ENCODE peak calls at places on chromosomes 4 and X, in nine cellular contexts. One of them, this sample, is unnamed.

GRCh38 chrX:47321978-47322377 is 48.4 kb upstream of the ZNF157 start:
- DNase-seq in NCI-H1930: no peak
- DNase-seq in H9: peak
- DNase-seq in iPS DF 19.7: peak
- DNase-seq in OCI-LY7: no peak
- DNase-seq in NCI-H226: no peak
- DNase-seq in HT1080: no peak
- DNase-seq in amygdala: no peak
- DNase-seq in foreskin fibroblast: no peak
- DNase-seq in this sample: no peak

GRCh38 chr4:95107635-95108034 is 349.9 kb downstream of the BMPR1B start:
- DNase-seq in foreskin fibroblast: peak
- DNase-seq in HT1080: peak
- DNase-seq in amygdala: no peak
- DNase-seq in NCI-H1930: no peak
- DNase-seq in NCI-H226: peak
- DNase-seq in OCI-LY7: no peak
- DNase-seq in H9: no peak
- DNase-seq in iPS DF 19.7: no peak
- DNase-seq in this sample: no peak

GRCh38 chrX:120857240-120857639 is 18.4 kb downstream of the CT47B1 start:
- DNase-seq in foreskin fibroblast: no peak
- DNase-seq in HT1080: peak
- DNase-seq in H9: peak
- DNase-seq in OCI-LY7: peak
- DNase-seq in amygdala: no peak
- DNase-seq in NCI-H1930: no peak
- DNase-seq in NCI-H226: no peak
- DNase-seq in iPS DF 19.7: peak
- DNase-seq in this sample: no peak

GRCh38 chr4:154961263-154961662 is 180.2 kb downstream of the RBM46 start:
- DNase-seq in amygdala: no peak
- DNase-seq in NCI-H226: no peak
- DNase-seq in foreskin fibroblast: no peak
- DNase-seq in NCI-H1930: no peak
- DNase-seq in H9: no peak
- DNase-seq in HT1080: no peak
- DNase-seq in iPS DF 19.7: no peak
- DNase-seq in OCI-LY7: no peak
- DNase-seq in this sample: no peak

GRCh38 chr4:79874197-79874596 is 198.8 kb downstream of the ANTXR2 start:
- DNase-seq in iPS DF 19.7: no peak
- DNase-seq in amygdala: no peak
- DNase-seq in HT1080: no peak
- DNase-seq in NCI-H1930: no peak
- DNase-seq in foreskin fibroblast: no peak
- DNase-seq in H9: no peak
- DNase-seq in NCI-H226: no peak
- DNase-seq in OCI-LY7: no peak
- DNase-seq in this sample: no peak

GRCh38 chr4:12319765-12320164 is 891.1 kb upstream of the HS3ST1 start:
- DNase-seq in NCI-H1930: no peak
- DNase-seq in amygdala: no peak
- DNase-seq in H9: no peak
- DNase-seq in iPS DF 19.7: no peak
- DNase-seq in foreskin fibroblast: no peak
- DNase-seq in OCI-LY7: no peak
- DNase-seq in HT1080: peak
- DNase-seq in NCI-H226: no peak
- DNase-seq in this sample: no peak

GRCh38 chr4:35912174-35912573 is 332.1 kb downstream of the ARAP2 start:
- DNase-seq in NCI-H1930: no peak
- DNase-seq in iPS DF 19.7: no peak
- DNase-seq in OCI-LY7: no peak
- DNase-seq in NCI-H226: no peak
- DNase-seq in amygdala: no peak
- DNase-seq in foreskin fibroblast: no peak
- DNase-seq in HT1080: no peak
- DNase-seq in H9: no peak
- DNase-seq in this sample: no peak

GRCh38 chr4:144582105-144582850 is 63.7 kb upstream of the HHIP start:
- DNase-seq in HT1080: peak
- DNase-seq in foreskin fibroblast: peak
- DNase-seq in iPS DF 19.7: no peak
- DNase-seq in NCI-H1930: no peak
- DNase-seq in H9: no peak
- DNase-seq in amygdala: no peak
- DNase-seq in OCI-LY7: no peak
- DNase-seq in NCI-H226: peak
- DNase-seq in this sample: no peak

GRCh38 chr4:24853142-24853541 is 57.8 kb downstream of the SOD3 start:
- DNase-seq in HT1080: peak
- DNase-seq in foreskin fibroblast: no peak
- DNase-seq in iPS DF 19.7: no peak
- DNase-seq in amygdala: no peak
- DNase-seq in OCI-LY7: no peak
- DNase-seq in NCI-H1930: no peak
- DNase-seq in H9: no peak
- DNase-seq in NCI-H226: no peak
- DNase-seq in this sample: peak

GRCh38 chr4:153023692-153024394 is 87.7 kb downstream of the FHDC1 start:
- DNase-seq in foreskin fibroblast: no peak
- DNase-seq in iPS DF 19.7: no peak
- DNase-seq in NCI-H226: no peak
- DNase-seq in amygdala: no peak
- DNase-seq in HT1080: peak
- DNase-seq in OCI-LY7: no peak
- DNase-seq in NCI-H1930: no peak
- DNase-seq in H9: no peak
- DNase-seq in this sample: no peak

GRCh38 chr4:26069218-26069617 is 155.2 kb downstream of the SMIM20 start:
- DNase-seq in HT1080: no peak
- DNase-seq in foreskin fibroblast: peak
- DNase-seq in amygdala: no peak
- DNase-seq in NCI-H226: no peak
- DNase-seq in iPS DF 19.7: peak
- DNase-seq in NCI-H1930: no peak
- DNase-seq in H9: peak
- DNase-seq in OCI-LY7: peak
- DNase-seq in this sample: no peak

GRCh38 chr4:140726776-140727500 is 29.2 kb downstream of the TBC1D9 start:
- DNase-seq in HT1080: peak
- DNase-seq in iPS DF 19.7: no peak
- DNase-seq in OCI-LY7: no peak
- DNase-seq in foreskin fibroblast: peak
- DNase-seq in NCI-H1930: no peak
- DNase-seq in H9: no peak
- DNase-seq in NCI-H226: peak
- DNase-seq in amygdala: no peak
- DNase-seq in this sample: no peak

GRCh38 chr4:21888195-21888976 is 60.2 kb downstream of the KCNIP4 start:
- DNase-seq in OCI-LY7: no peak
- DNase-seq in amygdala: no peak
- DNase-seq in iPS DF 19.7: no peak
- DNase-seq in NCI-H226: peak
- DNase-seq in H9: no peak
- DNase-seq in NCI-H1930: no peak
- DNase-seq in HT1080: peak
- DNase-seq in foreskin fibroblast: peak
- DNase-seq in this sample: peak

GRCh38 chrX:17689971-17690409 is 47.3 kb upstream of the SCML1 start:
- DNase-seq in amygdala: no peak
- DNase-seq in foreskin fibroblast: peak
- DNase-seq in NCI-H1930: peak
- DNase-seq in H9: no peak
- DNase-seq in OCI-LY7: peak
- DNase-seq in NCI-H226: peak
- DNase-seq in HT1080: peak
- DNase-seq in iPS DF 19.7: no peak
- DNase-seq in this sample: peak

GRCh38 chr4:108166038-108166437 is 2.7 kb downstream of the LEF1 start:
- DNase-seq in OCI-LY7: peak
- DNase-seq in amygdala: no peak
- DNase-seq in NCI-H1930: no peak
- DNase-seq in foreskin fibroblast: no peak
- DNase-seq in HT1080: no peak
- DNase-seq in iPS DF 19.7: no peak
- DNase-seq in H9: no peak
- DNase-seq in NCI-H226: no peak
- DNase-seq in this sample: no peak

GRCh38 chrX:40008841-40009461 is 88.8 kb downstream of the BCOR start:
- DNase-seq in OCI-LY7: no peak
- DNase-seq in H9: peak
- DNase-seq in amygdala: no peak
- DNase-seq in NCI-H226: no peak
- DNase-seq in foreskin fibroblast: peak
- DNase-seq in NCI-H1930: peak
- DNase-seq in iPS DF 19.7: no peak
- DNase-seq in HT1080: no peak
- DNase-seq in this sample: peak

GRCh38 chr4:65195002-65195401 is 475.3 kb downstream of the EPHA5 start:
- DNase-seq in amygdala: no peak
- DNase-seq in H9: no peak
- DNase-seq in foreskin fibroblast: no peak
- DNase-seq in HT1080: no peak
- DNase-seq in NCI-H226: no peak
- DNase-seq in NCI-H1930: no peak
- DNase-seq in iPS DF 19.7: no peak
- DNase-seq in OCI-LY7: no peak
- DNase-seq in this sample: no peak

GRCh38 chr4:17324431-17324830 is 187.5 kb downstream of the QDPR start:
- DNase-seq in NCI-H1930: peak
- DNase-seq in NCI-H226: peak
- DNase-seq in HT1080: peak
- DNase-seq in amygdala: no peak
- DNase-seq in iPS DF 19.7: no peak
- DNase-seq in OCI-LY7: peak
- DNase-seq in H9: peak
- DNase-seq in foreskin fibroblast: peak
- DNase-seq in this sample: peak

GRCh38 chrX:100479329-100479728 is 69.3 kb upstream of the PCDH19 start:
- DNase-seq in foreskin fibroblast: no peak
- DNase-seq in iPS DF 19.7: no peak
- DNase-seq in H9: no peak
- DNase-seq in HT1080: no peak
- DNase-seq in NCI-H1930: no peak
- DNase-seq in OCI-LY7: no peak
- DNase-seq in NCI-H226: no peak
- DNase-seq in amygdala: no peak
- DNase-seq in this sample: no peak

GRCh38 chr4:48311896-48312295 is 29.4 kb upstream of the SLAIN2 start:
- DNase-seq in amygdala: no peak
- DNase-seq in HT1080: no peak
- DNase-seq in NCI-H226: peak
- DNase-seq in H9: no peak
- DNase-seq in foreskin fibroblast: peak
- DNase-seq in NCI-H1930: no peak
- DNase-seq in iPS DF 19.7: no peak
- DNase-seq in OCI-LY7: no peak
- DNase-seq in this sample: no peak

GRCh38 chr4:102735578-102735977 is 25.2 kb downstream of the MANBA start:
- DNase-seq in foreskin fibroblast: no peak
- DNase-seq in iPS DF 19.7: no peak
- DNase-seq in amygdala: no peak
- DNase-seq in NCI-H226: no peak
- DNase-seq in H9: no peak
- DNase-seq in HT1080: no peak
- DNase-seq in OCI-LY7: no peak
- DNase-seq in NCI-H1930: no peak
- DNase-seq in this sample: no peak

GRCh38 chr4:122930877-122931276 is 8.5 kb upstream of the NUDT6 start:
- DNase-seq in amygdala: no peak
- DNase-seq in HT1080: no peak
- DNase-seq in NCI-H1930: no peak
- DNase-seq in foreskin fibroblast: peak
- DNase-seq in NCI-H226: no peak
- DNase-seq in OCI-LY7: peak
- DNase-seq in H9: no peak
- DNase-seq in iPS DF 19.7: no peak
- DNase-seq in this sample: no peak

This sample was measured in fibroblast of gingiva.